ENCODE peak calls at places on chromosomes 16 and 17, in eight cellular contexts. W is occipital lobe; B is ureter; L is naive thymus-derived CD4-positive, alpha-beta T cell; A is OCI-LY7; U is activated CD8-positive, alpha-beta memory T cell treated with anti-CD3 and anti-CD28 coated beads for 4 hours; Z is posterior cingulate gyrus; G is NCI-H69. I is an unnamed sample.

GRCh38 chr17:68910789-68911431 is 44.3 kb downstream of the ABCA8 start:
- DNase-seq in L (no peak), B (no peak), U (no peak), A (no peak), Z (peak), G (no peak), W (no peak), I (no peak)

GRCh38 chr16:58426095-58426494 is 33.8 kb downstream of the GINS3 start:
- DNase-seq in L (peak), G (no peak), U (no peak), B (no peak), W (no peak), A (peak), Z (peak), I (no peak)

GRCh38 chr17:258045-258734 is 76.7 kb upstream of the DOC2B start:
- DNase-seq in W (no peak), G (no peak), U (no peak), A (no peak), Z (no peak), B (peak), L (peak), I (no peak)

GRCh38 chr16:25012525-25012991 is 2.6 kb downstream of the ARHGAP17 start:
- DNase-seq in A (no peak), G (peak), B (no peak), L (no peak), U (no peak), Z (no peak), W (no peak), I (no peak)

GRCh38 chr16:89265647-89266046 is 48.1 kb downstream of the ZNF778 start:
- DNase-seq in A (no peak), U (no peak), Z (no peak), L (no peak), W (no peak), B (no peak), G (no peak), I (no peak)

GRCh38 chr17:50211249-50212120 is 10.1 kb upstream of the COL1A1 start:
- DNase-seq in L (peak), W (no peak), U (no peak), A (no peak), G (no peak), Z (no peak), B (no peak), I (no peak)

GRCh38 chr17:47621293-47622178 is 28.2 kb upstream of the KPNB1 start:
- DNase-seq in Z (peak), L (no peak), G (peak), B (no peak), A (no peak), W (peak), U (no peak), I (peak)

GRCh38 chr16:86048221-86048620 is 149.3 kb downstream of the IRF8 start:
- DNase-seq in W (no peak), G (no peak), Z (no peak), A (no peak), L (no peak), U (no peak), B (no peak), I (no peak)

GRCh38 chr16:74117798-74118197 is 178.8 kb upstream of the PSMD7 start:
- DNase-seq in B (no peak), L (no peak), U (no peak), A (no peak), G (no peak), W (no peak), Z (no peak), I (no peak)

GRCh38 chr16:87584271-87584670 is 18.0 kb upstream of the JPH3 start:
- DNase-seq in L (no peak), U (no peak), A (no peak), Z (no peak), B (no peak), W (no peak), G (no peak), I (no peak)

GRCh38 chr17:9924735-9925191 is 19.7 kb upstream of the RCVRN start:
- DNase-seq in A (peak), B (peak), U (no peak), L (no peak), Z (no peak), G (peak), W (no peak), I (peak)

GRCh38 chr17:69947027-69947759 is 127.8 kb upstream of the KCNJ16 start:
- DNase-seq in A (no peak), B (no peak), L (no peak), G (no peak), U (no peak), Z (no peak), W (no peak), I (no peak)